ENCODE peak calls at places on chromosome 18, in six cellular contexts. L, X, N, G, E and W are unnamed samples.

GRCh38 chr18:2814928-2815327 is 31.9 kb upstream of the EMILIN2 start:
- DNase-seq in L (no peak), X (no peak), N (no peak), G (no peak), E (no peak), W (no peak)

GRCh38 chr18:79405781-79406575 is 10.2 kb downstream of the NFATC1 start:
- DNase-seq in L (peak; percentile 67), X (no peak), N (peak; percentile 91), G (no peak), E (no peak), W (peak; percentile 83)

GRCh38 chr18:8496186-8496585 is 113.1 kb upstream of the RAB12 start:
- DNase-seq in L (no peak), X (peak; percentile 57), N (no peak), G (no peak), E (no peak), W (no peak)

GRCh38 chr18:14098428-14098827 is 33.8 kb downstream of the ZNF519 start:
- DNase-seq in L (no peak), X (no peak), N (no peak), G (no peak), E (no peak), W (no peak)

GRCh38 chr18:31720867-31721266 is 36.5 kb upstream of the B4GALT6 start:
- DNase-seq in L (no peak), X (no peak), N (no peak), G (no peak), E (no peak), W (no peak)

GRCh38 chr18:5238371-5238758 is 41.3 kb upstream of the AKAIN1 start:
- DNase-seq in L (peak; percentile 23), X (peak; percentile 76), N (peak; percentile 83), G (peak; percentile 48), E (no peak), W (no peak)

GRCh38 chr18:32674491-32674890 is 98.3 kb downstream of the KLHL14 start:
- DNase-seq in L (no peak), X (no peak), N (no peak), G (peak; percentile 60), E (peak; percentile 11), W (no peak)

GRCh38 chr18:74732380-74732779 is 134.7 kb downstream of the ZNF407 start:
- DNase-seq in L (no peak), X (no peak), N (no peak), G (no peak), E (no peak), W (no peak)

GRCh38 chr18:25250610-25250859 is 101.4 kb downstream of the ZNF521 start:
- DNase-seq in L (no peak), X (no peak), N (no peak), G (no peak), E (no peak), W (no peak)

GRCh38 chr18:34691626-34692025 is 18.5 kb upstream of the DTNA start:
- DNase-seq in L (no peak), X (no peak), N (no peak), G (no peak), E (no peak), W (no peak)

GRCh38 chr18:23719634-23720201 is 30.5 kb downstream of the LAMA3 start:
- DNase-seq in L (no peak), X (peak; percentile 85), N (no peak), G (peak; percentile 99), E (no peak), W (no peak)

GRCh38 chr18:68447286-68447685 is 267.6 kb downstream of the TMX3 start:
- DNase-seq in L (no peak), X (no peak), N (no peak), G (peak; percentile 68), E (no peak), W (no peak)

GRCh38 chr18:46740046-46740445 is 16.8 kb downstream of the ST8SIA5 start:
- DNase-seq in L (no peak), X (no peak), N (no peak), G (no peak), E (no peak), W (no peak)

GRCh38 chr18:24989760-24990547 is 362.0 kb downstream of the ZNF521 start:
- DNase-seq in L (no peak), X (peak; percentile 76), N (no peak), G (no peak), E (no peak), W (no peak)

GRCh38 chr18:42956287-42956686 is 159.2 kb downstream of the RIT2 start:
- DNase-seq in L (no peak), X (no peak), N (no peak), G (no peak), E (no peak), W (no peak)